ENCODE peak calls at places on chromosomes 5 and 9, in nine cellular contexts. K is hepatocyte, X is stomach, L is ovary, W is GM23338, U is lower leg skin, N is cardiac fibroblast, S is tibial nerve, Y is neural crest cell. R is an unnamed sample.

GRCh38 chr9:36401179-36401740 is 1.2 kb upstream of the RNF38 start:
- DNase-seq in S (no peak), K (peak), N (peak), Y (no peak), U (no peak), X (peak), W (peak), L (no peak), R (no peak)

GRCh38 chr5:139689631-139690384 is 41.7 kb downstream of the CXXC5 start:
- DNase-seq in S (no peak), W (peak), U (no peak), X (peak), L (no peak), K (peak), Y (no peak), N (peak), R (no peak)

GRCh38 chr5:56515011-56515410 is 281.9 kb upstream of the ANKRD55 start:
- DNase-seq in S (no peak), W (no peak), Y (no peak), N (no peak), K (no peak), L (no peak), X (no peak), U (no peak), R (no peak)

GRCh38 chr9:127506117-127506813 is 55.0 kb downstream of the LRSAM1 start:
- DNase-seq in X (no peak), N (no peak), Y (no peak), W (no peak), L (no peak), K (no peak), U (no peak), S (no peak), R (no peak)

GRCh38 chr5:146193291-146193690 is 10.1 kb upstream of the RBM27 start:
- DNase-seq in K (no peak), L (no peak), U (no peak), N (peak), W (no peak), X (no peak), S (no peak), Y (no peak), R (no peak)

GRCh38 chr5:54221096-54221495 is 89.3 kb downstream of the ARL15 start:
- DNase-seq in W (no peak), K (no peak), U (no peak), X (no peak), Y (no peak), S (no peak), N (no peak), L (no peak), R (no peak)

GRCh38 chr9:69147041-69147834 is 26.8 kb upstream of the TJP2 start:
- DNase-seq in X (no peak), W (no peak), K (no peak), N (no peak), U (no peak), L (no peak), S (no peak), Y (no peak), R (no peak)

GRCh38 chr5:133244242-133244641 is 192.4 kb downstream of the HSPA4 start:
- DNase-seq in U (no peak), N (no peak), L (no peak), W (no peak), Y (no peak), X (no peak), K (peak), S (no peak), R (no peak)

GRCh38 chr9:88528356-88528755 is 6.6 kb upstream of the NXNL2 start:
- DNase-seq in W (no peak), L (no peak), X (no peak), K (no peak), Y (no peak), N (no peak), S (no peak), U (no peak), R (no peak)

GRCh38 chr5:40646286-40646685 is 33.4 kb upstream of the PTGER4 start:
- DNase-seq in N (no peak), W (no peak), X (no peak), L (no peak), K (no peak), S (no peak), Y (no peak), U (no peak), R (no peak)

GRCh38 chr9:20042312-20042711 is 253.5 kb upstream of the SLC24A2 start:
- DNase-seq in X (no peak), L (no peak), Y (no peak), W (no peak), S (no peak), K (no peak), N (no peak), U (no peak), R (no peak)

GRCh38 chr9:6632516-6633328 is 12.8 kb downstream of the GLDC start:
- DNase-seq in L (no peak), N (no peak), W (peak), Y (no peak), U (peak), K (peak), X (no peak), S (no peak), R (no peak)

GRCh38 chr9:35948451-35948850 is 9.5 kb downstream of the OR2S2 start:
- DNase-seq in S (no peak), K (no peak), N (no peak), W (no peak), Y (no peak), U (no peak), L (no peak), X (no peak), R (no peak)

GRCh38 chr9:115118471-115119156 is 657 bp upstream of the TNC start:
- DNase-seq in L (no peak), W (peak), N (peak), Y (peak), U (peak), X (peak), S (peak), K (peak), R (peak)

GRCh38 chr9:113992994-113993393 is 85.1 kb downstream of the AMBP start:
- DNase-seq in L (peak), W (no peak), K (no peak), Y (no peak), U (no peak), S (no peak), X (no peak), N (no peak), R (no peak)

GRCh38 chr9:104775574-104775936 is 11.6 kb downstream of the NIPSNAP3B start:
- DNase-seq in K (no peak), X (no peak), N (no peak), S (no peak), Y (no peak), L (no peak), W (no peak), U (no peak), R (no peak)

GRCh38 chr9:104774831-104775573 is 11.1 kb downstream of the NIPSNAP3B start:
- DNase-seq in N (no peak), W (no peak), S (no peak), X (no peak), U (no peak), Y (no peak), L (no peak), K (no peak), R (no peak)

GRCh38 chr9:104772707-104773106 is 8.8 kb downstream of the NIPSNAP3B start:
- DNase-seq in W (no peak), N (peak), U (no peak), Y (no peak), K (no peak), L (no peak), X (no peak), S (no peak), R (no peak)

GRCh38 chr9:104774132-104774531 is 10.2 kb downstream of the NIPSNAP3B start:
- DNase-seq in S (no peak), Y (no peak), N (no peak), W (no peak), X (no peak), L (no peak), K (no peak), U (no peak), R (no peak)

DNA sequence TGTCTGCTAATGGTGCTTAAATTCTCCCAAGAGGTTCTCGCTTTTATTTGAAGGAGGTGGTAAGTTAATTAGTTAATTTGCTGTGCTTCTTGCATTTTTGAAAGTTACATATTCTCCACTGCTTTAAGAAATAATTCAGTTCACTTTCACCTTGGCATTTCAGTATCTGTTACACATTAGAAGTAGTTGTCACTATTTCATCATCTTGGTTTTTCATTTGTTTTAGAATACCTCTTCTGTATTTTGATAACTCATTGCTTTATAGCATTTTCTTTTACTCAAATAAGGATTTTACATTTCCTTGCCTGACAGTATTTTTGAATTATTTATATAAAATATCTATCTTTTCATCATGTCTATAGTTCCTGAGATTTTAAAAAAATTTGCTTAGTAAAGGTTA is 9.2 kb downstream of the NIPSNAP3B start:
- DNase-seq in Y (no peak), S (no peak), W (no peak), U (no peak), X (no peak), L (no peak), N (no peak), K (no peak), R (no peak)
- TF ChIP-seq CTCF in Y (no peak), S (no peak), W (no peak), U (no peak), X (no peak), L (no peak), N (no peak), K (no peak), R (no peak)

DNA sequence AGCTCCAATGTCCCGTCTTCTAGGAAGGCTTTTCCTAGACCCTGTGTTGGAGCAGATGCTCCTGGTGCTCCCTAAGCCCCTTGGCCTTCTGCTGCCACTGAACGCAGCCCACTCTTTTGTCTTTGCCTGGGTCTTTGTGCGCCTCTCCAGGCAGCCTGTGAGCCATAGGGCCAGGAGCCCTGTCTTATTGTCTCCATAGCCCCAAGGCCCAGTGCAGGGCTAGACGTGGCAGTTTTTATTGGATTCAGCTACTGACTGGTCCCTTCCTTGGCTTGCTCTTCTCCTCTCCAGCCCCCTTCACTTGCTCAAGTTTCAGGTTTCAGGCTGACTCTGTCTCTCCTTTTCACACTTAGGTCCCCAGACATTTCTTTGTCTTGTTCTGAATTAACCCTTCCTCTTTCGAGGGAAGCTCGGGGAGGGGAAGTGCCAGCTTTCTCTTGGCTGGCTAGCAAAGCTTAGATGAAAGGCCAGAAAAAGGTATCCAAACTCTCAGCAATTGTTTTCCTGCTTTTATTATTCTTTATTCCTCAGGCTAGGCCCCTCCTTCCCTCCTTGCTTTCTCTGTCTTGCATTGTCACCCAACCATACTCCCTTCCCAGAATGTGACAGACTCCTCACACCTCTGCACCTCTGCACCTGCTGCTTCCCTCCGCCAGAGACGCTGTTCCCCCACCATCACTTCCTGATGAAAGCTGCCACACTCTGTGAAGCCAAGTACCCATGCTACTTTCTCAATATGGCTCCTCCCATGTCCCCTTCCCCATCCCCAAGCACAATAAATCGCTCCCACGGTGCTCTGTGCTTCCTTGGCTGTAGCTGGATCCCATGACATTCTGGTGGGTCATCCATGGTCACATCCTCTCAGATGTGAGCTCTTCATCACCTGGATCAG is 101.6 kb upstream of the CPEB4 start:
- DNase-seq in N (no peak), S (no peak), W (peak), U (no peak), Y (no peak), K (no peak), X (no peak), L (no peak), R (no peak)
- TF ChIP-seq CTCF in N (no peak), S (no peak), W (peak), U (no peak), Y (no peak), K (no peak), X (no peak), L (no peak), R (no peak)

DNA sequence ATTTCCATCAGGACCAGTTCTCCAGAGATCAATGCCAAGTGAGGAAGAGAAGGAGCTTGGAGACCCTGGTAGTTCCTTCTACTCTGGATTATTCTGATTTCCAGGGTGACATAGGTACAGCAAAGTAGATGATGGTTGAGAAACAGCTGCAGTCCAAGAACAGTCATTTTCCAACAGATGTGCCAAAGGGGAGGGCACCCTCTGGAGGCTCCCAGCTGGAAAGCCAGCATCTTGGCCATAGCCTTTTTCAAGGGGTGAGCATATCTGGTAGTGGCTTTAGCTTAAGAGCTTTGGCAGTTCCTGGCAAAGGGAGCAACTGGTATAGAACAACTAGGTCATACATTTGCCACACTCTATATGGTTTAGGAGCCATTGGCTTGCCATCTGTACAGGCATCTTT is 492.7 kb downstream of the RASEF start:
- DNase-seq in L (no peak), W (no peak), N (no peak), S (no peak), K (no peak), U (no peak), Y (no peak), X (no peak), R (no peak)
- TF ChIP-seq CTCF in L (no peak), W (peak), N (no peak), S (no peak), K (peak), U (no peak), Y (no peak), X (no peak), R (no peak)

DNA sequence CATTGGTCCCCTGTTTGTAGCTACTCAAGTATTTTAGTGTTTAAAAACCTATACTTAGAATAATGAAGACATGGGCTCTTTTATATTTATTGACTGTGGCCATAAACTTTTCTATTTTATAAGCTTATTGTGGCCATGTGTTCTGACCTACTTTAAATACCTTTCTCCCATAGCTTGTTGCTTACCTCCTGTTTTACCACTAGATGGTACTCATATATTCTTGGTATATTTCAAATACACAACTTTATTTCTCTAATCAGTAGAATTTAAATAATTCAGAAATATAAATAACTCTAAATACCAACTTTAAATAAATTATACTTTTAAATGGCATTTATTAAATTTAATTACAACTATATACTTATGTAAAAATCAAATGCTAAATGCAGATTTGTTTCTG is 498.0 kb downstream of the PRDM9 start:
- DNase-seq in U (no peak), N (no peak), S (no peak), L (no peak), X (no peak), Y (no peak), K (no peak), W (no peak), R (no peak)
- TF ChIP-seq CTCF in U (no peak), N (no peak), S (no peak), L (no peak), X (no peak), Y (peak), K (peak), W (peak), R (no peak)

GRCh38 chr5:107469064-107469463 is 201.7 kb downstream of the EFNA5 start:
- DNase-seq in X (no peak), W (peak), Y (no peak), L (no peak), U (no peak), N (no peak), S (no peak), K (no peak), R (no peak)
- TF ChIP-seq CTCF in X (no peak), W (no peak), Y (no peak), L (no peak), U (no peak), N (peak), S (no peak), K (no peak), R (no peak)

GRCh38 chr5:78361226-78361993 is 993 bp downstream of the SCAMP1 start:
- DNase-seq in N (peak), W (peak), K (peak), L (peak), U (no peak), X (peak), S (no peak), Y (peak), R (no peak)
- TF ChIP-seq CTCF in N (peak), W (peak), K (peak), L (no peak), U (no peak), X (no peak), S (no peak), Y (peak), R (no peak)

DNA sequence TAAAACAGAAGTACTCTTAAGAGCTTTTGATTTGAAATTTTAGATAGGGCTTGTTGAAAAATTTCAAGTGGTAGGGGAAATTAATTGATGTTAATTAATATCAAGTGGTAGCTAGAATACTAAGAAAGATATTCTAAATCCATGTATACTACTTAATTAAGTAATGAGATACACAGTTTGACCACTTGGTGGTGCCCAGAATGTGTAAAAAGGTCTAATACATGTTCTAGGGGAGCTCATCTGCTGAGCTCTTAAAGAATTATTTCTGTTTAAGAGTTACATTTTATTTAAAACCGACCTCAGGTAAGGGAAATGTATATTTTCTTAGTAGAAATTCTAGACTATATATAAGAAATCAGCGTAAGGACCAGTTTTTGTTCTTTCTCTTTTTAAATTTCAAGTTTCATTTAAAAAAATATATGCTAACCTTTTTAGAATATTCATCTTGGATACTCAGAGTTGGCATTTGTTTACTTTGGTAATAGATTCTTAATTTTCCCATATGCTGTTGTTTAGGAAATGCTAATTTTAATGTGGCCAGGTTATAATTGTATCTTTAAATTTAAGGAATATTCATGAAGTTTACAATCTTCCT is 61.5 kb downstream of the LNPEP start:
- DNase-seq in X (no peak), W (peak), U (no peak), S (no peak), N (peak), Y (no peak), K (peak), L (no peak), R (no peak)
- TF ChIP-seq CTCF in X (no peak), W (peak), U (no peak), S (peak), N (peak), Y (peak), K (peak), L (peak), R (peak)

GRCh38 chr5:163459465-163459887 is 426 bp downstream of the NUDCD2 start:
- DNase-seq in L (no peak), N (no peak), U (no peak), K (no peak), X (no peak), W (peak), S (no peak), Y (no peak), R (no peak)
- TF ChIP-seq CTCF in L (no peak), N (no peak), U (no peak), K (no peak), X (no peak), W (no peak), S (no peak), Y (no peak), R (no peak)